ENCODE peak calls at places on chromosomes 7 and 10, in seven cellular contexts. U is body of pancreas, N is IMR-90, V is ovary, J is spleen, I is suprapubic skin, S is stomach. Z is an unnamed sample. For H3K4me1, the result is how much of the 10 kb centered on the place peaks cover.

GRCh38 chr10:43627942-43628341 is 20.7 kb downstream of the ZNF32 start:
- DNase-seq in U (no peak), N (no peak), V (no peak), J (no peak), I (no peak), S (no peak), Z (no peak)

GRCh38 chr10:122014652-122015248 is 25.8 kb downstream of the TACC2 start:
- DNase-seq in U (no peak), N (no peak), V (no peak), J (no peak), I (no peak), S (no peak), Z (no peak)

GRCh38 chr10:19730848-19731247 is 85.4 kb upstream of the PLXDC2 start:
- DNase-seq in U (no peak), N (peak), V (no peak), J (no peak), I (no peak), S (no peak), Z (no peak)

GRCh38 chr7:39659356-39660013 is 36.1 kb downstream of the RALA start:
- DNase-seq in U (no peak), N (peak), V (no peak), J (no peak), I (no peak), S (no peak), Z (no peak)

GRCh38 chr10:9762966-9763656 is 1254.6 kb upstream of the CELF2 start:
- DNase-seq in U (no peak), N (peak), V (no peak), J (no peak), I (no peak), S (no peak), Z (no peak)

GRCh38 chr7:3607847-3608246 is 306.8 kb downstream of the SDK1 start:
- DNase-seq in U (peak), N (no peak), V (no peak), J (no peak), I (no peak), S (no peak), Z (no peak)

GRCh38 chr10:69360485-69361302 is 56.0 kb downstream of the TACR2 start:
- DNase-seq in U (peak), N (peak), V (peak), J (no peak), I (peak), S (peak), Z (peak)

GRCh38 chr7:102215706-102216105 is 71.0 kb upstream of the SH2B2 start:
- DNase-seq in U (no peak), N (no peak), V (no peak), J (no peak), I (no peak), S (no peak), Z (no peak)

GRCh38 chr10:571643-572042 is 117.8 kb downstream of the DIP2C start:
- DNase-seq in U (no peak), N (peak), V (no peak), J (no peak), I (no peak), S (no peak), Z (no peak)

GRCh38 chr10:68601490-68602265 is 41.5 kb downstream of the TET1 start:
- DNase-seq in U (no peak), N (no peak), V (no peak), J (no peak), I (no peak), S (no peak), Z (no peak)

GRCh38 chr10:27155073-27155754 is at the start of gene MASTL:
- DNase-seq in U (peak), N (peak), V (peak), J (peak), I (peak), S (peak), Z (peak)

GRCh38 chr10:132918617-132919373 is 23.6 kb downstream of the CFAP46 start:
- DNase-seq in U (no peak), N (no peak), V (no peak), J (peak), I (no peak), S (no peak), Z (no peak)

GRCh38 chr7:86937499-86937898 is 122.0 kb downstream of the ELAPOR2 start:
- DNase-seq in U (no peak), N (no peak), V (no peak), J (no peak), I (no peak), S (no peak), Z (no peak)

GRCh38 chr7:30353932-30354607 is 69.7 kb downstream of the ZNRF2 start:
- DNase-seq in U (no peak), N (no peak), V (no peak), J (no peak), I (no peak), S (no peak), Z (no peak)

GRCh38 chr7:46363688-46364087 is 442.6 kb upstream of the IGFBP3 start:
- DNase-seq in U (peak), N (no peak), V (no peak), J (no peak), I (no peak), S (no peak), Z (no peak)

GRCh38 chr10:90969947-90970673 is 49.2 kb upstream of the ANKRD1 start:
- DNase-seq in U (no peak), N (peak), V (no peak), J (no peak), I (no peak), S (no peak), Z (no peak)

GRCh38 chr10:36281871-36282331 is 639.8 kb upstream of the FZD8 start:
- DNase-seq in U (peak), N (peak), V (no peak), J (no peak), I (no peak), S (no peak), Z (no peak)

GRCh38 chr10:34804306-34804705 is 10.8 kb downstream of the PARD3 start:
- DNase-seq in U (no peak), N (peak), V (no peak), J (no peak), I (no peak), S (no peak), Z (no peak)

GRCh38 chr10:96017227-96017687 is 26.1 kb upstream of the CCNJ start:
- DNase-seq in U (peak), N (peak), V (no peak), J (no peak), I (no peak), S (no peak), Z (peak)

GRCh38 chr10:45179716-45180115 is 135.7 kb downstream of the OR13A1 start:
- DNase-seq in U (no peak), N (peak), V (no peak), J (no peak), I (peak), S (no peak), Z (no peak)

GRCh38 chr10:47453435-47454293 is 30.3 kb downstream of the ANXA8 start:
- DNase-seq in U (no peak), N (no peak), V (no peak), J (peak), I (no peak), S (no peak), Z (no peak)

GRCh38 chr10:100882681-100883321 is 30.0 kb upstream of the SLF2 start:
- DNase-seq in U (peak), N (peak), V (peak), J (no peak), I (no peak), S (no peak), Z (peak)

GRCh38 chr7:122304604-122304975 is at the start of gene FEZF1:
- DNase-seq in U (peak), N (no peak), V (no peak), J (no peak), I (no peak), S (no peak), Z (no peak)

GRCh38 chr10:117596666-117597065 is 54.1 kb downstream of the EMX2 start:
- DNase-seq in U (no peak), N (no peak), V (no peak), J (no peak), I (no peak), S (no peak), Z (no peak)

GRCh38 chr7:76260171-76260703 is 42.2 kb upstream of the HSPB1 start:
- DNase-seq in U (peak), N (no peak), V (peak), J (no peak), I (no peak), S (no peak), Z (no peak)

GRCh38 chr10:122163182-122164027 is 107.7 kb upstream of the BTBD16 start:
- DNase-seq in U (no peak), N (peak), V (no peak), J (peak), I (no peak), S (no peak), Z (no peak)

GRCh38 chr7:29563590-29564454 is at the start of gene PRR15:
- DNase-seq in U (peak), N (no peak), V (peak), J (peak), I (no peak), S (peak), Z (no peak)

GRCh38 chr7:27873981-27874957 is 134.3 kb downstream of the TAX1BP1 start:
- DNase-seq in U (peak), N (peak), V (peak), J (no peak), I (no peak), S (peak), Z (peak)

GRCh38 chr7:129664029-129665012 is 52.8 kb downstream of the NRF1 start:
- DNase-seq in U (no peak), N (peak), V (no peak), J (no peak), I (no peak), S (no peak), Z (no peak)

GRCh38 chr10:16700331-16700730 is 116.9 kb downstream of the RSU1 start:
- DNase-seq in U (no peak), N (no peak), V (no peak), J (no peak), I (no peak), S (no peak), Z (no peak)

GRCh38 chr7:70739646-70740045 is 392.3 kb upstream of the GALNT17 start:
- DNase-seq in U (no peak), N (no peak), V (no peak), J (no peak), I (no peak), S (no peak), Z (no peak)

DNA sequence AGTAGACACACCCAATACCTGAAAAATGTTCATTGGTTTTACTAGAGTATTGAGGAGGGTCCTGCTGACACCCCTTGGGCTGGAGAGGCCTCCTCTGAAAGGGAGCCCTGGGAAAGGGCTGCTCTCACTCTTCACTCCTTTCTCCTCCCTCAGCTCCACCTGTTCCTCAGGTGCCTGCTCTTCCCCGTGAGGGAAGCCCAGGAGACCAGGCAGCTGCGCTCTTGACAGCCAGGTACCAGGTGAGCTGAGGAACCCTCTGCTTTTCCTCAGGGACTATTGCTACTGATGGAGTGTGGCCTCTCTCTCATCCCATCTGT is 3.3 kb downstream of the ZNF655 start:
- DNase-seq in U (no peak), N (no peak), V (no peak), J (no peak), I (no peak), S (no peak), Z (no peak)
- TF ChIP-seq POLR2A in U (no peak), N (no peak), V (no peak), J (no peak), I (no peak), S (no peak), Z (no peak)

GRCh38 chr10:30231071-30231652 is 117.9 kb downstream of the MTPAP start:
- DNase-seq in U (no peak), N (no peak), V (no peak), J (no peak), I (no peak), S (no peak), Z (no peak)

GRCh38 chr10:30227481-30227880 is 121.6 kb downstream of the MTPAP start:
- DNase-seq in U (no peak), N (no peak), V (no peak), J (no peak), I (no peak), S (no peak), Z (no peak)

GRCh38 chr10:30231709-30232108 is 117.4 kb downstream of the MTPAP start:
- DNase-seq in U (no peak), N (no peak), V (no peak), J (no peak), I (no peak), S (no peak), Z (no peak)

GRCh38 chr10:30233186-30233958 is 115.7 kb downstream of the MTPAP start:
- DNase-seq in U (no peak), N (peak), V (no peak), J (no peak), I (no peak), S (no peak), Z (no peak)

DNA sequence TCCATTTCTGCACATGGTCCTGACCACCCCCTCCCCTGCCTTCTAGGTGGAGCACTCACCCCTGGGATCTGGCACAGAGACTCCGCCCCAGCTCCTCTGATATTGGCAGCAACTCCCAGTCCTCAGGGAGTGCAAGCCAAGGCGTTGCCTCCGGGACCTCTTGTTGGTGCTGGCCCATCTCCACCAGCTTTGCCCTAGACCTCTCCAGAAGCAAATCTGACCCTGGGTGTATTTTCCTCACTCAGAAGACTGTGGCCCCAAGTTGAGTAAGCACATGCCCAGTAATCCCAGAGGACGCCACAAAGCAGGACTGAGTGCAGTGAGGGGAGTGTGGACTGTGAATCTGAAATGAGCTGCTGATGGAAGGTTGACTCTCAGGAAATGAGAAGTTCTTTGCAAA is 120.4 kb downstream of the MTPAP start:
- DNase-seq in U (no peak), N (no peak), V (no peak), J (no peak), I (no peak), S (no peak), Z (no peak)
- H3K27ac ChIP-seq in U (no peak), N (no peak), V (no peak), J (no peak), I (no peak), S (no peak), Z (no peak)

GRCh38 chr7:139782932-139783331 is 5.1 kb upstream of the HIPK2 start:
- DNase-seq in U (no peak), N (no peak), V (no peak), J (no peak), I (no peak), S (no peak), Z (no peak)
- H3K4me1 ChIP-seq in U (under half), N (under half), V (under half), J (under half), I (under half), S (under half), Z (under half)

GRCh38 chr10:119598397-119598796 is 1.6 kb upstream of the TIAL1 start:
- DNase-seq in U (no peak), N (no peak), V (no peak), J (peak), I (no peak), S (no peak), Z (no peak)

GRCh38 chr10:119597405-119598186 is 832 bp upstream of the TIAL1 start:
- DNase-seq in U (no peak), N (no peak), V (peak), J (no peak), I (no peak), S (no peak), Z (no peak)

GRCh38 chr10:119595715-119596515 is 849 bp downstream of the TIAL1 start:
- DNase-seq in U (peak), N (peak), V (peak), J (peak), I (peak), S (peak), Z (peak)

GRCh38 chr10:119595134-119595714 is 1.5 kb downstream of the TIAL1 start:
- DNase-seq in U (no peak), N (peak), V (no peak), J (no peak), I (no peak), S (no peak), Z (no peak)

DNA sequence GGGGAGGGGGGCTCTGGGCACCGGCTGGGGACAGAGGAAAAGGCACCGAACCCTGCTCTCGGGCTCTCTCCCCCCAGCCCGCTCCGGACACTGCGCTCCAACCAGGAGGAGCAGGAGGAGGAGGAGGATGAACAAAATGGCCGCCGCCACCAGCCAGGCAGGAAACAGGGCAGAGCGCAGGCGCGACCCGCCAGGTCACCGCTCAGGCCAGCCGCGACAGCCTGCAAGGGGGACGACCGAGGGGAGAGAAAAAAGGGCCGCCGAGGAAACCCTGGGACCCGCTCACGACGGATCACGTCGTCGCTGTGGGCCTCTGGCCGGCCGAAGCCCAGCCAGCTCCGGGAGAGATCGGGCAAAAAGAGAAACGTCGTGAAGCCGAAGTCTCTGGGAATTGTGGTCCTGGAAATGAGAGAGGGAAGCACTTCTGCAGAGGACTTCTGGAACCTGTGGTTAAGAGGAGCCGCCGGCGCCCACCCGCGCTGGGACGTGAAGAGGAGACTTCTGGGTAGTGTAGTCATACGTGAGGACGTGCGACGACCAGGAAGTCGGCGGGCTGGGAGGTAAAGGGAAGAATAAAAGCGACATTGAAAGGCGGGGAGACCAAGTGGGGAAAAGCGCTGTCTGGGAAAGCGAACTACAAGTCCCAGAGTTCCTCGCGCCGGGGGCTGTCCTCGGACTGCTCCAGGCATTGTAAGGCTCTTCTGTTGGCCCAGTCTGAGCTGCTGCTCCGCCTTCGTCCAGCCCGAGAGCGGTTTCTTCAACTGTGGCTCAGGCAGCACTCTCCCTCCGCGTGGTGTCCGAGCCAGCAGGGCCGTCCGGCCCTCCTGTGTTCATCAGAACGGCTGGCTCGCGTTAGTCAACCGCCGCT is at the start of gene TIAL1:
- DNase-seq in U (peak), N (peak), V (peak), J (peak), I (peak), S (peak), Z (peak)
- TF ChIP-seq POLR2A in U (peak), N (peak), V (no peak), J (peak), I (no peak), S (peak), Z (peak)

GRCh38 chr10:89363766-89364407 is 14.0 kb upstream of the IFIT1B start:
- DNase-seq in U (no peak), N (no peak), V (no peak), J (no peak), I (no peak), S (no peak), Z (no peak)
- H3K27ac ChIP-seq in U (no peak), N (no peak), V (no peak), J (peak), I (no peak), S (no peak), Z (no peak)

DNA sequence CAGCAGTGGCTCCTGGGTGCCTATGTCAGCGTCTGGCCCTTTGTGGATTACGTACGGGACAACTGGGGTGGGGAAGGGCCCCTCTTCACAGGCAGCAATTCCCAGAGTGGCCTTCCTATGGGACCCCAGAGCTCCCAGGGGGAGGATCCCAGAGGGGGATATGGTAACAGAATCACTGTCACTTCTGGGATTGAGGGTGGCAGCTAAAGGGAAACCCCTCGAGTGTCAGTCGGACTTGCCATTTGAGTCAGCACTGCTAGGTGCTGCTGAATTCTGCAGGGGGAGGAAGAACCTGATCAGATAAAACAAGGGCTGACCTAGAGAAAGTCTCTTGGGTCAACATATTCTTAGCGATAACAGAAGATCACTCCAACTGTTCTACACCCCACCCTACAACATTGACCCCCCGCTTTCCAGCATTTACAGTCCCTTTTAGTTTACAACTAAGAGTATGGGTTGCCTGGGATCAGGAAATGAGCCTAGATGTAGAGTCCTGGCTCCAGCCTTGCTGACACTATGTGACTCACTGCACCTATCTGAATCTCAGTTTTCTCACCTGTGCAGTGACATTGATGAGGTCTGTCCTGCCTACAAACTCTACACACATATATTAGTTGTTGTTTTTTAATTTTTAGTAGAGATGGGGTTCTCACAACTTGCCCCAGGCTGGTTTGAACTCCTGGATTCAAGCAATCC is 12.3 kb upstream of the DDIT4 start:
- DNase-seq in U (no peak), N (no peak), V (no peak), J (no peak), I (no peak), S (peak), Z (no peak)
- H3K4me1 ChIP-seq in U (half or more), N (under half), V (under half), J (under half), I (half or more), S (half or more), Z (under half)

GRCh38 chr10:22673785-22674184 is 40.6 kb downstream of the PIP4K2A start:
- DNase-seq in U (no peak), N (no peak), V (no peak), J (no peak), I (no peak), S (no peak), Z (no peak)
- TF ChIP-seq POLR2A in U (no peak), N (no peak), V (no peak), J (no peak), I (no peak), S (no peak), Z (no peak)

DNA sequence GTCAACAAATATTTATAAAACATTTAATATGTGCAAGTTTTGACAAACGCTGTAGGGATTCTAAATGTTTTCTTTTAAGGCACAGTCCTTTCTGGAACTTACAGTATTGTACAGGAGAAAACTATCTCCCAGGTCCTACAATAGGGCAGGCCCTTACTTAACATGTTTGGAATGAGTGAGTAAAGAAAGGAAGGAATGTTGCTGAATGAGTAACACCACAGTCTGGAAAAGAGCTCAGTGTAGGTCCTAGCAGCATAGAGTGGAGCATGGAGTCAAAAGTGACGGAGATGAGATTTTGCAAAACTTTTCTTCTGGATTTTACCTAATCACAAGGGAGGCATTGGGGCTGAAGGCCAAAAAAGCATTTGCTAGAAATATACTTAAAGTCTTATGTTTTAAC is 20.4 kb upstream of the ADD3 start:
- DNase-seq in U (no peak), N (peak), V (no peak), J (no peak), I (no peak), S (no peak), Z (no peak)
- H3K27ac ChIP-seq in U (no peak), N (no peak), V (no peak), J (no peak), I (no peak), S (no peak), Z (no peak)